ENCODE peak calls at places on chromosome 17, in eight cellular contexts. I is ascending aorta, Z is body of pancreas, Q is transverse colon, S is fibroblast of lung, U is AG04450, B is left lung, V is left ventricle myocardium inferior. O is an unnamed sample.

GRCh38 chr17:49269356-49269755 is 38.8 kb upstream of the PHOSPHO1 start:
- DNase-seq in I (no peak), Z (no peak), Q (no peak), S (no peak), U (no peak), B (no peak), V (no peak), O (no peak)

GRCh38 chr17:7586673-7587419 is 3.0 kb downstream of the SOX15 start:
- DNase-seq in I (no peak), Z (peak; percentile 46), Q (peak; percentile 64), S (no peak), U (no peak), B (no peak), V (no peak), O (no peak)

GRCh38 chr17:80855968-80856862 is 135.4 kb upstream of the CHMP6 start:
- DNase-seq in I (peak; percentile 92), Z (no peak), Q (peak; percentile 46), S (peak; percentile 99), U (peak; percentile 96), B (peak; percentile 85), V (no peak), O (peak; percentile 94)

GRCh38 chr17:76925333-76925935 is 57.2 kb downstream of the MGAT5B start:
- DNase-seq in I (no peak), Z (no peak), Q (no peak), S (no peak), U (no peak), B (peak; percentile 24), V (no peak), O (no peak)

GRCh38 chr17:45437461-45438283 is 5.0 kb upstream of the ARHGAP27 start:
- DNase-seq in I (no peak), Z (no peak), Q (no peak), S (no peak), U (no peak), B (peak; percentile 71), V (no peak), O (no peak)

GRCh38 chr17:82240506-82241182 is 11.8 kb downstream of the SLC16A3 start:
- DNase-seq in I (no peak), Z (no peak), Q (no peak), S (no peak), U (no peak), B (peak; percentile 61), V (no peak), O (no peak)

GRCh38 chr17:36697907-36698526 is 96.6 kb downstream of the MRM1 start:
- DNase-seq in I (no peak), Z (no peak), Q (no peak), S (no peak), U (no peak), B (no peak), V (no peak), O (no peak)

GRCh38 chr17:8147141-8147804 is 4.9 kb downstream of the PER1 start:
- DNase-seq in I (peak; percentile 66), Z (peak; percentile 24), Q (no peak), S (no peak), U (no peak), B (peak; percentile 65), V (no peak), O (no peak)

GRCh38 chr17:50841949-50842354 is 6.6 kb downstream of the WFIKKN2 start:
- DNase-seq in I (peak; percentile 78), Z (peak; percentile 76), Q (peak; percentile 82), S (peak; percentile 39), U (no peak), B (peak; percentile 83), V (peak; percentile 61), O (no peak)

GRCh38 chr17:45104497-45104896 is 27.8 kb downstream of the PLCD3 start:
- DNase-seq in I (no peak), Z (no peak), Q (no peak), S (no peak), U (no peak), B (no peak), V (no peak), O (no peak)

DNA sequence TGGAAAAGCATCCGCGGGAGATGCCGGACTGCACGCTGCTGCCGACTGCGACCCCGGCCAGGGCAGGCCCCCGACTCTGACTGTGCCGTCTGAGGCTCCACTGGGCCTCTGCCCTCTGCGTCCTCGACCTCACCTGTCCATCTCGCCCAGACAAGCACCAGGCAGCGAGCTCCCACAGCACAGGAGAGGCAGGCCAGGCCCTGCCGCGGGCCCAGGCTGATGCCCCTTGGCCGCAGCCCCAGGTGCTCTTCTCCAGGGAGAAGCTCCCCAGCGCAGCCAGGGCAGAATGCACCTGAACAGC is 98.1 kb upstream of the DNAH17 start:
- DNase-seq in I (no peak), Z (no peak), Q (no peak), S (no peak), U (no peak), B (no peak), V (no peak), O (no peak)
- H3K27ac ChIP-seq in I (no peak overlapping the region), Z (no peak overlapping the region), Q (no peak overlapping the region), S (no peak overlapping the region), U (no peak overlapping the region), B (no peak overlapping the region), V (no peak overlapping the region), O (no peak overlapping the region)

GRCh38 chr17:79075861-79076406 is 1.3 kb downstream of the ENGASE start:
- DNase-seq in I (no peak), Z (no peak), Q (no peak), S (no peak), U (no peak), B (no peak), V (no peak), O (no peak)
- H3K27ac ChIP-seq in I (peak overlapping the region; percentile 80), Z (no peak overlapping the region), Q (peak overlapping the region; percentile 95), S (no peak overlapping the region), U (no peak overlapping the region), B (no peak overlapping the region), V (peak overlapping the region; percentile 95), O (no peak overlapping the region)

DNA sequence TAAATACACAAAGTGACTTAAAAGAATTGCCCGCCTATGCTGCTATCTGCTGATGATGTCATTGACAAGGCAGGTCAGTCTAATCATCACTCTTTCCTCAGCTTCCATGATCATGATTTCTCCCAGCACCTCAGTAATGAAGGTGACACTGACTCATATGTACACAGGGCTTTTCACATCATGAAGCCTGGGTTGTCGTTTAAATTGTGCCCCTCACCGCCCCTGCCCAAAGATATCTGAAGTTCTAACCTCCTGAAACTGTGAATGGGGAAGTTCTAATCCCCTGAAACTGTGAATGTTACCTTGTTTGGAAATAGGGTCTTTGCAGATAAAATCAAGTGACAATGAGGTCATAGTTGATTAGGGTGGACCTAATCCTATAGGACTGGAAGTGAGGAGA is 17.4 kb upstream of the GPRC5C start:
- DNase-seq in I (no peak), Z (no peak), Q (no peak), S (no peak), U (no peak), B (no peak), V (no peak), O (no peak)
- H3K27ac ChIP-seq in I (no peak overlapping the region), Z (no peak overlapping the region), Q (no peak overlapping the region), S (no peak overlapping the region), U (no peak overlapping the region), B (no peak overlapping the region), V (no peak overlapping the region), O (no peak overlapping the region)

GRCh38 chr17:79575229-79575628 is 35.6 kb downstream of the RBFOX3 start:
- DNase-seq in I (no peak), Z (no peak), Q (no peak), S (no peak), U (no peak), B (no peak), V (no peak), O (no peak)
- H3K27ac ChIP-seq in I (no peak overlapping the region), Z (no peak overlapping the region), Q (no peak overlapping the region), S (no peak overlapping the region), U (no peak overlapping the region), B (no peak overlapping the region), V (no peak overlapping the region), O (no peak overlapping the region)

GRCh38 chr17:64596988-64597387 is 65.1 kb downstream of the SMURF2 start:
- DNase-seq in I (no peak), Z (no peak), Q (no peak), S (no peak), U (no peak), B (no peak), V (no peak), O (no peak)

GRCh38 chr17:64596439-64596838 is 65.7 kb downstream of the SMURF2 start:
- DNase-seq in I (no peak), Z (no peak), Q (no peak), S (no peak), U (no peak), B (no peak), V (no peak), O (no peak)

GRCh38 chr17:64591944-64592343 is 70.2 kb downstream of the SMURF2 start:
- DNase-seq in I (no peak), Z (no peak), Q (no peak), S (no peak), U (no peak), B (no peak), V (no peak), O (no peak)
- H3K27ac ChIP-seq in I (no peak overlapping the region), Z (no peak overlapping the region), Q (no peak overlapping the region), S (no peak overlapping the region), U (no peak overlapping the region), B (no peak overlapping the region), V (no peak overlapping the region), O (no peak overlapping the region)

GRCh38 chr17:79020631-79021301 is 3.2 kb upstream of the C1QTNF1 start:
- DNase-seq in I (peak; percentile 65), Z (peak; percentile 5), Q (no peak), S (no peak), U (no peak), B (no peak), V (no peak), O (no peak)
- H3K27ac ChIP-seq in I (peak overlapping the region; percentile 86), Z (peak overlapping the region; percentile 6), Q (peak overlapping the region; percentile 84), S (no peak overlapping the region), U (no peak overlapping the region), B (peak overlapping the region; percentile 35), V (peak overlapping the region; percentile 95), O (no peak overlapping the region)

DNA sequence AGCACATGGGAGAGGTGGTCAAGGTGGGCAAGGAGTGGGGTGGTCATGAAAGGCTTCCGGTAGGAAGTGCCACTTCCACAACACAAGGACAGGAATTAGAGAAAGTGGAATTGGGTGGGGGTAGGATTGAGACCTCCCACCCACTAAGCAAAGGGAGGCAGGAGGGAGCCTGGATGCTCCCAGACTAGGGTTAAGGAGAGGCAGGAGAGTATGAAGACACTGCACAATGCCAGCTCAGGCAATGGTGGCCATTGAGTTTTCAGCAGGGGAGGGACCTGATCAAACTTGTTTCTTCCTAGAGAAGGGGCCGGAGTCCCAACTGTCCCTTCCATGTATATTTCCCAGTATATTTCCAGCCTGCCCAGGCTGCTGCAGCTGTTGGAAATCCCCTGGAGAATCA is 3.1 kb upstream of the RAB11FIP4 start:
- DNase-seq in I (no peak), Z (no peak), Q (no peak), S (no peak), U (no peak), B (no peak), V (no peak), O (no peak)
- H3K27ac ChIP-seq in I (no peak overlapping the region), Z (no peak overlapping the region), Q (no peak overlapping the region), S (no peak overlapping the region), U (no peak overlapping the region), B (no peak overlapping the region), V (no peak overlapping the region), O (no peak overlapping the region)